ENCODE peak calls at places on chromosomes 11 and 22, in five cellular contexts. F is HCT116, E is keratinocyte, L is GM23338, J is PC-9. B is an unnamed sample.

GRCh38 chr11:122405788-122406341 is 249.7 kb upstream of the UBASH3B start:
- DNase-seq in F (no peak), E (no peak), J (no peak), L (no peak), B (peak; percentile 57)

GRCh38 chr22:21632237-21632895 is at the start of gene CCDC116:
- DNase-seq in E (no peak), L (peak; percentile 84), J (no peak), F (no peak), B (no peak)

GRCh38 chr22:34526681-34527080 is 539.3 kb upstream of the ISX start:
- DNase-seq in L (no peak), J (no peak), F (no peak), E (no peak), B (no peak)

GRCh38 chr11:14773755-14774154 is 118.3 kb downstream of the CYP2R1 start:
- DNase-seq in J (no peak), E (no peak), F (no peak), L (peak; percentile 80), B (peak; percentile 22)

GRCh38 chr11:83464181-83464580 is 178.0 kb upstream of the CCDC90B start:
- DNase-seq in F (no peak), L (no peak), E (no peak), J (no peak), B (no peak)

GRCh38 chr11:61793084-61793828 is 545 bp downstream of the FEN1 start:
- DNase-seq in E (no peak), L (peak; percentile 24), F (no peak), J (no peak), B (no peak)

GRCh38 chr11:118437046-118437735 is 899 bp downstream of the KMT2A start:
- DNase-seq in J (peak; percentile 24), E (no peak), L (peak; percentile 78), F (no peak), B (peak; percentile 23)

GRCh38 chr22:41491379-41492100 is 22.6 kb downstream of the ACO2 start:
- DNase-seq in L (no peak), F (no peak), J (no peak), E (no peak), B (peak; percentile 52)

GRCh38 chr11:88421530-88421929 is 84.0 kb upstream of the CTSC start:
- DNase-seq in L (peak; percentile 32), J (peak; percentile 10), E (no peak), F (no peak), B (no peak)

GRCh38 chr11:69651834-69652620 is 11.1 kb downstream of the CCND1 start:
- DNase-seq in L (no peak), J (no peak), F (no peak), E (no peak), B (no peak)

GRCh38 chr11:20243974-20244373 is 83.7 kb upstream of the DBX1 start:
- DNase-seq in J (no peak), L (no peak), F (no peak), E (no peak), B (no peak)

GRCh38 chr11:43316451-43316850 is 4.7 kb downstream of the API5 start:
- DNase-seq in E (no peak), L (no peak), J (no peak), F (no peak), B (no peak)

GRCh38 chr11:75603791-75604736 is 42.0 kb downstream of the SERPINH1 start:
- DNase-seq in F (no peak), L (no peak), E (no peak), J (peak; percentile 16), B (peak; percentile 91)

GRCh38 chr11:113274708-113275582 is 39.4 kb upstream of the TTC12 start:
- DNase-seq in L (peak; percentile 52), F (no peak), E (no peak), J (no peak), B (no peak)

GRCh38 chr11:79314906-79315689 is 125.7 kb downstream of the TENM4 start:
- DNase-seq in E (no peak), J (no peak), F (no peak), L (peak; percentile 82), B (peak; percentile 27)

GRCh38 chr11:44120169-44120568 is 24.7 kb downstream of the EXT2 start:
- DNase-seq in L (peak; percentile 52), F (no peak), J (no peak), E (no peak), B (no peak)

GRCh38 chr11:117815262-117815803 is 9.2 kb downstream of the FXYD2 start:
- DNase-seq in F (no peak), L (no peak), E (no peak), J (no peak), B (no peak)

DNA sequence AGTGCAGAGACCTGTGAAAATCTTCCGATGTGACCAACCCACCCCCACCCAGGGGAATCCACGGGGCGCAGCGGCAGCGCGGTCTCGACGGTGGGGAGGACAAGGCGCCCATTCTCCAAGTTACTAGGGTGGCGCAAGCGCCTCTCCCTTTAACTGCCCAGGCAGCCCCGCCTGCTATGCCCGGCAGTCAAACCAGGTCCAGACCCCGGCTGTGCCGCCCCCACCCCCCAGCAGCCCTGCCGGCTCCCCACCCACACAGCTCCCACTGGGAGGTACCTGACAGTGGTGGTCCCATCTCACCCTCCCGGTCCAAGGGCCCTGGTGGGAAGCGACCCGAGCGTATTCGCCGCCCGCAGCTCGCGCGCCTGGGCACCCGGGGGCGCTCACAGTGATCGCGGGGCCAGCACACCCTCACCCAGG is 423 bp downstream of the TRPM5 start:
- DNase-seq in L (no peak), E (no peak), J (no peak), F (no peak), B (no peak)
- TF ChIP-seq EZH2 in L (no peak), E (peak; percentile 54), J (no peak), F (no peak), B (peak; percentile 12)

GRCh38 chr11:47179655-47179991 is 2.9 kb upstream of the ARFGAP2 start:
- DNase-seq in F (no peak), E (no peak), L (peak; percentile 79), J (peak; percentile 39), B (no peak)
- H3K27ac ChIP-seq in F (no peak overlapping the region), E (no peak overlapping the region), L (no peak overlapping the region), J (no peak overlapping the region), B (no peak overlapping the region)

DNA sequence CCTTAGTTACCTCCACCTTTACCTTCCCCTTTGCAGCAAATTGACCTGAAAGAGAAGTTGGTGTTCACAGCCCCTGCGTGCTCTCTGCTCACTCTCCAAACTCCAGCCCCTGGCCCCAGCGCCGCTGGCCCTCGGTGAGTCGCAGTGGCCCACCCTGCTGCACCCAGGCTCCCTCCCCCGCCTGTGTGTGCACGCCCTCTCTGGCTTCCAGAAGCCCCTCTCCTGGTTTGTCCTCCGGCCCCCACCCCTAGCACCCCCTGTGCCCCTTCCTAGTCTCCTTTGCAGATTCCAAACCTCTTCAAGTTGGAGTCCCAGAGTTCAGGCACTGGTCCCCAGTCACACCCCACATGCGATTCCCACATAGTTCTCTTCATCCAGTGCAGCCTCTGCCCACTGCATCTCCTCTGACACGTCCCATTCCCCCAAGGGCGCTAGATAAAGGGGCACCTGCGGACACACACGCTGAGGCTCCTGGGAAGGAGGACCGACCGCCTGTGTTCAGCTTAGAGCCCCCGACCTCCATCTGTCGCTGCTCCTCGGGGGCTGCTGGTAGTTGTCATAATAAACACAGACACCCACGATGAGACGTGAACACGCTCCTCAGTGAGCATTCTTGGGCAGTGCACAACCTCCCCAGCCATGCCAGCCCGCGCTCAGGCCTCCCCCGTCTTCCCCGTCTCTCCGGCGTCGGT is 1.5 kb upstream of the PHRF1 start:
- DNase-seq in L (no peak), E (no peak), J (no peak), F (no peak), B (no peak)
- TF ChIP-seq EZH2 in L (peak; percentile 39), E (no peak), J (no peak), F (no peak), B (peak; percentile 12)

GRCh38 chr11:127000991-127001390 is 421 bp upstream of the KIRREL3 start:
- DNase-seq in J (no peak), E (no peak), F (no peak), L (no peak), B (no peak)
- H3K27ac ChIP-seq in J (no peak overlapping the region), E (no peak overlapping the region), F (no peak overlapping the region), L (no peak overlapping the region), B (peak overlapping the region; percentile 86)